ENCODE peak calls at places on chromosome 17, in nine cellular contexts. O is HepG2, X is Peyer's patch, V is suprapubic skin, W is adrenal gland, F is transverse colon, Z is A549, Y is testis, R is sigmoid colon. K is an unnamed sample.

GRCh38 chr17:79651751-79652150 is 40.9 kb upstream of the RBFOX3 start:
- DNase-seq in F (no peak), W (no peak), V (no peak), R (peak; percentile 87), Z (no peak), O (no peak), X (no peak), Y (peak; percentile 9), K (no peak)

GRCh38 chr17:489758-490329 is 137.2 kb upstream of the RPH3AL start:
- DNase-seq in Z (peak; percentile 67), O (peak; percentile 14), X (peak; percentile 77), W (peak; percentile 28), Y (peak; percentile 43), V (no peak), F (peak; percentile 69), R (peak; percentile 74), K (no peak)

GRCh38 chr17:50844117-50844700 is 8.8 kb downstream of the WFIKKN2 start:
- DNase-seq in R (no peak), O (peak; percentile 90), V (peak; percentile 53), Z (no peak), Y (no peak), W (no peak), F (no peak), X (no peak), K (peak; percentile 85)

GRCh38 chr17:4234406-4234805 is 29.4 kb downstream of the ANKFY1 start:
- DNase-seq in O (no peak), Y (no peak), F (no peak), X (no peak), R (no peak), Z (no peak), W (no peak), V (no peak), K (no peak)

GRCh38 chr17:2067559-2067958 is 12.7 kb downstream of the HIC1 start:
- DNase-seq in Y (no peak), R (peak; percentile 70), Z (no peak), W (no peak), V (no peak), F (no peak), O (no peak), X (no peak), K (no peak)

GRCh38 chr17:10316986-10317834 is 55.6 kb downstream of the MYH13 start:
- DNase-seq in O (peak; percentile 20), Z (peak; percentile 69), V (peak; percentile 87), R (peak; percentile 84), F (peak; percentile 77), W (peak; percentile 88), X (peak; percentile 23), Y (peak; percentile 90), K (peak; percentile 93)

GRCh38 chr17:50071692-50072091 is 15.8 kb downstream of the ITGA3 start:
- DNase-seq in X (no peak), W (no peak), F (no peak), Y (no peak), V (no peak), O (no peak), R (no peak), Z (no peak), K (no peak)

GRCh38 chr17:72811976-72812687 is 280.4 kb downstream of the SLC39A11 start:
- DNase-seq in Y (no peak), Z (no peak), F (no peak), V (no peak), W (no peak), X (no peak), O (no peak), R (no peak), K (no peak)

GRCh38 chr17:66444001-66444400 is 141.6 kb downstream of the PRKCA start:
- DNase-seq in O (peak; percentile 21), R (no peak), V (no peak), F (no peak), W (no peak), X (no peak), Y (no peak), Z (no peak), K (no peak)

GRCh38 chr17:82649501-82650261 is 1.4 kb upstream of the WDR45B start:
- DNase-seq in W (no peak), X (no peak), O (no peak), Z (no peak), V (no peak), F (no peak), Y (no peak), R (peak; percentile 74), K (no peak)

GRCh38 chr17:1746975-1747543 is 4.4 kb downstream of the SERPINF2 start:
- DNase-seq in Z (no peak), F (peak; percentile 77), X (no peak), O (no peak), Y (peak; percentile 91), V (peak; percentile 83), W (peak; percentile 37), R (no peak), K (peak; percentile 94)

GRCh38 chr17:41645371-41646063 is 21.1 kb upstream of the KRT17 start:
- DNase-seq in R (no peak), V (no peak), Y (no peak), X (no peak), Z (peak; percentile 85), F (no peak), W (peak; percentile 26), O (peak; percentile 67), K (no peak)

GRCh38 chr17:5817475-5818395 is 233.4 kb upstream of the NLRP1 start:
- DNase-seq in V (no peak), W (no peak), Z (no peak), R (no peak), X (no peak), Y (no peak), O (no peak), F (no peak), K (no peak)

GRCh38 chr17:5821057-5821456 is 236.7 kb upstream of the NLRP1 start:
- DNase-seq in W (no peak), V (no peak), X (no peak), O (peak; percentile 26), R (no peak), Y (no peak), Z (peak; percentile 48), F (no peak), K (no peak)

GRCh38 chr17:5819921-5820685 is 235.8 kb upstream of the NLRP1 start:
- DNase-seq in X (no peak), W (no peak), R (no peak), O (no peak), V (no peak), F (no peak), Y (no peak), Z (no peak), K (no peak)

GRCh38 chr17:5821813-5822212 is 237.5 kb upstream of the NLRP1 start:
- DNase-seq in R (no peak), Y (no peak), O (no peak), X (no peak), Z (no peak), V (no peak), F (no peak), W (no peak), K (no peak)

DNA sequence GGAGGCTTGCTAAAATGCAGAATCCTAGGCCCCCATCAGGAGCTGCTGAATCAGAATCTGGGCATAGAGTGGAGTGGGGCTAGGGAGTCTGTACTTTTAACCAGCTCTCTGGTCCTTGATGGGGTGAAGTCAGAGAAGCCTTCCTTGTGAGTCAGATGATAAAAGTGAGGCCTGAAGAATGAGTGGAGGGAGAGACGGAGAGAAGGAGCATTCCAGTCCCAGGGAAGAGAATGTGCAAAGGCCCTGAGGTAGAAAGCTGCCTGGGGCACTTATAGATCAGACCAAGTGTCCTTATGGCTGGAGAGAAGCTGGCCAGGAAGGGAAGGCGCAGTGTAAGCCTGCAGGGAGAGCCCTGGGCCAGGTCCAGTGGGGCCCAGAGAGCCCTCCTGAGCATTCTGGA is 235.1 kb upstream of the NLRP1 start:
- DNase-seq in X (no peak), F (no peak), W (no peak), O (no peak), Z (no peak), V (no peak), R (no peak), Y (no peak), K (no peak)
- TF ChIP-seq CTCF in X (no peak), F (no peak), W (no peak), O (no peak), Z (no peak), V (no peak), R (no peak), Y (no peak), K (no peak)

DNA sequence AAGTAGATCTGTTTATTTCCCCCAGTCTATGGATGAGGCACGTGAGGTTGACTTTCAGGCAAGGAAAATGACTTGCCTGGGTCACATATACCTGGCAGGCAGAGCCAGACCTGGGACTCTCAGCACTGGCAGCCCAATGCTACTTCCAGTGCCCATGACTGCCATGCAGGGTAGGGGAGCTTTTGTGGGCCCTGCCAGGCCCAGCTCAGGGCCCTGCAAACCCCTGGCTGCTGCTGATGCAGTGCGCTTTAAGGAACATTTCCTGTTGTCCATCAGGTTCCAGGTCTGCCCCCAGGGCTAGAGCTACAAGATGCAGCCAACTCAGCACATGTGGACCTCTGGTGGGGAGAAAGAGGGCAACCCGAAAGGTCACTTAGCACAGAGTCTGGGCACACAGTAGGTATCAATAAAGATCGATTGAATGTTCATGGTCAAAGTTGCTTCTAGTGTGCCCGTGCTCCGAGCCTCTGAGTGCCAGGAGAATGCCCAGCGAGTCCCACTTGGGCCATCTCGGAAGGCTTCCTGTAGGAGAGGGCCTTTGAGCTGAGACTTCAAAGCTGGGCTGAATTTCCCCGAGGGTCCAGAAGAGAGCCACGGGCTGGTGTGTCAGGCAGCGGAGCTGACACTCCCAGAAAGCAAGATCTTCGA is 513 bp upstream of the TBX21 start:
- DNase-seq in F (no peak), R (peak; percentile 39), W (no peak), O (no peak), X (no peak), V (peak; percentile 20), Y (no peak), Z (no peak), K (no peak)
- H3K4me3 ChIP-seq in F (no peak overlapping the region), R (no peak overlapping the region), W (no peak overlapping the region), O (peak overlapping the region; percentile 70), X (peak overlapping the region; percentile 53), V (peak overlapping the region; percentile 54), Y (peak overlapping the region; percentile 56), Z (peak overlapping the region; percentile 48), K (no peak overlapping the region)

DNA sequence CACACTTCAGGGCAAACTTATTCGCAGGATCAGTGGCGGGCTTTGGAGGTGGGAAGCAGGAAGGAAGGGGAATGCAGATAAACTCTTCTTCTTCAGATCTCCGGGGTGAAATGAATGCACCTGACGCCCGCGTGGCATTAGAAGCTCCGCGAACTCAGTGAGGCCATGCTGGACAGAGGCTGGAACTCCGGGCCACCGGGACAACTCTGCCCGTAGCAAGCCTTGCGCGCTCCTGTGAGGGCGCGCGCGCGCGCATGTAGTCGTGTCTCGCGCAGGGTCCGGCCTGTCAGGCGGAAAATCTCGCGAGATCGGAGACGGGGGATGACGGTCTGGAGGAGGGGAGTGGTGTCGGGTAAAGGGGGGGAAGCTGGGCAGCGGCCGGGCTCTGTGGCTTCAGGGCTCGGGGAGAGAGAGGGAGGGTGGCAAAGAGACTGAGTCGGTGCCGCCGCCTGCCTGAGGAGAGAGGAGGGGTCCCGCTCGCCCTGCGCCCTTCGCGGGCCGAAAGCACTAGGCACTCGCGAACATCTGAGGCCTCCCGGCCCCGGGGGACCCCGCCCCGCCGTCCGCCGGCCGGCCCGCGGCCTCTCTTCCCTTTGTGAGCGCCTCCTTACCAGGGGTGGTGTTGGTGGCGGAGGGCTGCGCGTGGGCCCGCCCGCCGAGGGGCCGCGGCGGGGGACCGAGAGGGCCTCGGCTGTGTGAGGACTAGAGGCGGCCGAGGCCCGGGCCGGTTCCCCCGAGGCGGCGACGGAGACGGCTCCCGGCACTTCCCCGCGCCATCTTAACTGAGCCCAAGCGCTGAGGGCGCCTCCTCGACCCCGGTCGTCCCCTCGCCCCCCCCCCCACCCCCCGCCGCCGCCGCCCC is at the start of gene TAOK1:
- DNase-seq in Y (peak; percentile 99), V (peak; percentile 99), F (peak; percentile 100), W (peak; percentile 100), R (peak; percentile 100), Z (peak; percentile 99), O (peak; percentile 95), X (peak; percentile 99), K (peak; percentile 98)
- TF ChIP-seq POLR2A in Y (peak; percentile 75), V (no peak), F (peak; percentile 98), W (peak; percentile 89), R (peak; percentile 95), Z (peak; percentile 93), O (peak; percentile 94), X (peak; percentile 93), K (peak; percentile 60)

GRCh38 chr17:51850206-51850605 is 308.3 kb downstream of the CA10 start:
- DNase-seq in X (no peak), R (no peak), V (no peak), W (no peak), F (no peak), Z (no peak), Y (no peak), O (peak; percentile 12), K (no peak)
- TF ChIP-seq CTCF in X (no peak), R (no peak), V (no peak), W (no peak), F (no peak), Z (no peak), Y (no peak), O (no peak), K (no peak)